ENCODE peak calls at places on chromosomes 16 and 17, in nine cellular contexts. Z is tibial nerve; U is esophagus squamous epithelium; F is right lobe of liver; B is PC-3; G is CD8-positive, alpha-beta memory T cell; L is prostate gland; K is CD8-positive, alpha-beta T cell; S is CD4-positive, alpha-beta T cell. N is an unnamed sample.

GRCh38 chr17:75501378-75502071 is 13.8 kb downstream of the CASKIN2 start:
- DNase-seq in F (no peak), K (no peak), G (no peak), B (no peak), L (no peak), S (no peak), U (no peak), Z (no peak), N (no peak)

GRCh38 chr17:83072600-83073358 is 6.6 kb upstream of the METRNL start:
- DNase-seq in S (no peak), Z (no peak), F (no peak), U (no peak), L (no peak), K (no peak), B (no peak), G (no peak), N (no peak)

GRCh38 chr17:78523939-78524655 is 53.1 kb downstream of the DNAH17 start:
- DNase-seq in U (no peak), B (peak; percentile 35), K (no peak), F (no peak), G (no peak), S (no peak), Z (no peak), L (no peak), N (no peak)

GRCh38 chr17:12973496-12974318 is 44.1 kb downstream of the ELAC2 start:
- DNase-seq in B (no peak), K (no peak), G (no peak), F (no peak), Z (no peak), U (no peak), S (no peak), L (no peak), N (no peak)

GRCh38 chr17:4951486-4951885 is 567 bp downstream of the ENO3 start:
- DNase-seq in G (no peak), K (no peak), Z (no peak), S (no peak), L (no peak), U (no peak), B (no peak), F (no peak), N (no peak)

GRCh38 chr17:14510136-14510535 is 209.3 kb downstream of the HS3ST3B1 start:
- DNase-seq in F (no peak), Z (no peak), G (no peak), B (no peak), U (no peak), L (no peak), K (no peak), S (no peak), N (no peak)

GRCh38 chr17:47220531-47220999 is 11.4 kb downstream of the MYL4 start:
- DNase-seq in L (no peak), Z (no peak), G (peak; percentile 64), B (no peak), F (no peak), U (no peak), K (no peak), S (no peak), N (no peak)

GRCh38 chr17:77723071-77723908 is 235.2 kb upstream of the TNRC6C start:
- DNase-seq in K (no peak), B (no peak), U (no peak), G (no peak), Z (no peak), S (no peak), F (no peak), L (no peak), N (no peak)

GRCh38 chr17:12457493-12457892 is 208.2 kb upstream of the MYOCD start:
- DNase-seq in U (no peak), K (no peak), B (no peak), Z (no peak), L (no peak), F (no peak), S (no peak), G (no peak), N (no peak)

GRCh38 chr16:15822957-15823356 is 33.9 kb downstream of the MYH11 start:
- DNase-seq in F (no peak), K (no peak), L (peak; percentile 63), U (no peak), B (no peak), Z (no peak), S (no peak), G (no peak), N (no peak)

GRCh38 chr17:74632196-74632540 is 8.6 kb upstream of the CD300E start:
- DNase-seq in Z (no peak), S (no peak), G (no peak), K (no peak), F (no peak), B (no peak), U (no peak), L (no peak), N (no peak)

GRCh38 chr16:21130811-21131210 is 19.8 kb downstream of the DNAH3 start:
- DNase-seq in B (no peak), Z (no peak), K (no peak), L (no peak), S (no peak), U (no peak), G (no peak), F (no peak), N (no peak)

GRCh38 chr17:55769625-55770000 is 18.8 kb downstream of the PCTP start:
- DNase-seq in K (no peak), U (no peak), Z (no peak), L (no peak), G (no peak), S (no peak), B (peak; percentile 87), F (no peak), N (no peak)

GRCh38 chr16:52265446-52265861 is 281.5 kb downstream of the TOX3 start:
- DNase-seq in K (no peak), L (no peak), G (no peak), B (no peak), U (no peak), S (no peak), Z (no peak), F (no peak), N (no peak)

GRCh38 chr16:55478827-55479559 is at the start of gene MMP2:
- DNase-seq in B (no peak), L (no peak), G (no peak), K (no peak), U (no peak), F (no peak), S (no peak), Z (peak; percentile 75), N (no peak)

DNA sequence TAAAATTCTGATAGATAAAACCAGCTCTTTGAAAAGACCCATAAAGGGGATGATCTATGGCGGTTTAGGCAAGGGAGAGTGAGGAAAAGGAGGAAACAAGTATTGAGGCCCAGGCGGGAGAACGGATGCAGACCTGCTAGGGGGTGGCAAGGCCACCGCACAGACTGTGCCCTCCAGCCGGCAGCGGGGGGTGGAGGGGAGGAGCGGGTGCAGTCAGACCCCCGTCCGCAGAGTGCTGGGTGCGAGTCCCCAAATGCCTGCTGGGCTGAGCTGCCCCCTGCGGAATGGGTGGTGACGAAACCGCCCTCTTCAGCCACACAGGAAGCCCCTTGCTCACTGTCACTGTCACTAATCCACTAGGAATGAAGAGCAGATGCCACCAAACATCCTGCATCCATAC is 46.0 kb downstream of the LMF1 start:
- DNase-seq in B (no peak), L (no peak), U (no peak), Z (no peak), S (no peak), F (no peak), K (no peak), G (peak; percentile 29), N (no peak)
- H3K9me3 ChIP-seq in B (no peaks in the 10 kb centered on the region), L (no peaks in the 10 kb centered on the region), U (no peaks in the 10 kb centered on the region), Z (no peaks in the 10 kb centered on the region), S (peaks cover 5% of the 10 kb centered on the region), F (no peaks in the 10 kb centered on the region), K (no peaks in the 10 kb centered on the region), G (no peaks in the 10 kb centered on the region), N (no peaks in the 10 kb centered on the region)

GRCh38 chr17:43597624-43598358 is 51.7 kb upstream of the ETV4 start:
- DNase-seq in F (no peak), U (no peak), S (no peak), B (no peak), K (no peak), Z (no peak), G (no peak), L (no peak), N (no peak)
- H3K9me3 ChIP-seq in F (no peaks in the 10 kb centered on the region), U (no peaks in the 10 kb centered on the region), S (no peaks in the 10 kb centered on the region), B (no peaks in the 10 kb centered on the region), K (no peaks in the 10 kb centered on the region), Z (no peaks in the 10 kb centered on the region), G (no peaks in the 10 kb centered on the region), L (no peaks in the 10 kb centered on the region), N (no peaks in the 10 kb centered on the region)

GRCh38 chr17:65592131-65592965 is 30.9 kb upstream of the AXIN2 start:
- DNase-seq in S (no peak), L (no peak), F (no peak), G (no peak), K (no peak), Z (no peak), U (no peak), B (no peak), N (no peak)

GRCh38 chr17:65593092-65593869 is 31.8 kb upstream of the AXIN2 start:
- DNase-seq in B (no peak), U (no peak), K (no peak), G (no peak), Z (no peak), F (no peak), L (no peak), S (no peak), N (no peak)

GRCh38 chr17:65593870-65594584 is 32.6 kb upstream of the AXIN2 start:
- DNase-seq in G (no peak), F (no peak), B (no peak), S (no peak), K (no peak), Z (no peak), U (no peak), L (no peak), N (no peak)

GRCh38 chr17:65595071-65595655 is 33.7 kb upstream of the AXIN2 start:
- DNase-seq in L (no peak), B (no peak), S (no peak), K (no peak), Z (no peak), F (no peak), U (no peak), G (no peak), N (no peak)

DNA sequence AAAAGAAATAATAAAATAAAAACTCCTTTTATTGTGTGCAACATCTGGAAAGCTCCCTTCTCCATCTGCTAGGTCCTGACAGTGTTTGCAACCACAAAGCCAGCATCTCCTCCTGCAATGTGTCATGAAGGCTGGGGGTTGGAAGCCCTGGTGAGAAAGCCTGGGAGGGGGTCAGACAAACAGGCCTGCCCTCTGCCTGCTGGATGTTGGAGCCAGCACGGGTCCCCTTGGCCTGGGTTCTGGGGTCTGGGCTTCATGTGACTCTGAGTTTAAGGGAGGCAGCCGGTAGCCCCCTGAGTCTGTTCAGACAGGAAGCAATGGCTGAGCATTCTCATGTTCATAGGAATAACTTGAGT is 33.1 kb upstream of the AXIN2 start:
- DNase-seq in L (no peak), B (no peak), Z (no peak), K (no peak), S (no peak), F (no peak), G (no peak), U (no peak), N (no peak)
- H3K9me3 ChIP-seq in L (no peaks in the 10 kb centered on the region), B (no peaks in the 10 kb centered on the region), Z (no peaks in the 10 kb centered on the region), K (no peaks in the 10 kb centered on the region), S (no peaks in the 10 kb centered on the region), F (no peaks in the 10 kb centered on the region), G (no peaks in the 10 kb centered on the region), U (no peaks in the 10 kb centered on the region), N (no peaks in the 10 kb centered on the region)

DNA sequence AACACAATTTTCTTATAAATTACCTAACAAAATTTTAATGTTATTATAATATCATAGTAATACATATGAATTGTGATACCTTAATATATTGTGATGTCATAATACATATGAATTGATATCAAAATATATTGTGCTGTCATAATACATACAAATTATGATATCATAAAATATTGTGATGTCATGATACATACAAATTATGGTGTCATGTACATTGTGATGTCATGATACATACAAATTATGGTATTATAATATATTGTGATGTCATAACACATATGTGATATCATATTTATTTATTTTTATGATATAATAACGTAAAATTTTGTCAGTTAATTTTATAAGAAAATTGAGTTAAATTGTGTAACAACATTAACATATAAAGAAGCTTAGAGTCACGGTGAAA is 1927.2 kb downstream of the TP53TG3F start:
- DNase-seq in U (no peak), K (no peak), L (no peak), S (no peak), Z (no peak), F (no peak), G (no peak), B (no peak), N (no peak)
- H3K9me3 ChIP-seq in U (no peaks in the 10 kb centered on the region), K (no peaks in the 10 kb centered on the region), L (no peaks in the 10 kb centered on the region), S (peaks cover 12% of the 10 kb centered on the region), Z (no peaks in the 10 kb centered on the region), F (no peaks in the 10 kb centered on the region), G (no peaks in the 10 kb centered on the region), B (no peaks in the 10 kb centered on the region), N (no peaks in the 10 kb centered on the region)

N was measured in T-helper 17 cell.